ENCODE peak calls at places on chromosomes 16 and 17, in four cellular contexts. B is erythroblast, F is prostate gland, G is heart left ventricle. L is an unnamed sample.

GRCh38 chr17:50954641-50955121 is 88.5 kb upstream of the TOB1 start:
- DNase-seq in G (no peak), B (no peak), F (no peak), L (no peak)

GRCh38 chr17:40022961-40023541 is 7.8 kb downstream of the CSF3 start:
- DNase-seq in F (peak; percentile 33), B (no peak), G (peak; percentile 31), L (no peak)

GRCh38 chr17:17726721-17727060 is 45.4 kb downstream of the RAI1 start:
- DNase-seq in G (no peak), B (no peak), F (no peak), L (no peak)

GRCh38 chr17:21394265-21394664 is 18.1 kb downstream of the KCNJ12 start:
- DNase-seq in F (no peak), B (no peak), G (no peak), L (peak; percentile 40)

GRCh38 chr17:73798111-73798748 is 154.0 kb upstream of the SDK2 start:
- DNase-seq in B (peak; percentile 16), G (no peak), F (no peak), L (peak; percentile 63)

GRCh38 chr17:62800580-62800979 is 7.5 kb downstream of the MARCHF10 start:
- DNase-seq in B (no peak), G (no peak), F (peak; percentile 33), L (no peak)

GRCh38 chr17:68834328-68834836 is 120.8 kb downstream of the ABCA8 start:
- DNase-seq in F (no peak), G (no peak), B (no peak), L (no peak)

GRCh38 chr17:28973414-28973813 is 22.1 kb upstream of the PHF12 start:
- DNase-seq in G (peak; percentile 89), B (no peak), F (no peak), L (no peak)

GRCh38 chr17:43732961-43733360 is 25.6 kb downstream of the SOST start:
- DNase-seq in F (no peak), B (no peak), G (no peak), L (no peak)

GRCh38 chr17:43591750-43592562 is 45.8 kb upstream of the ETV4 start:
- DNase-seq in F (no peak), G (peak; percentile 86), B (no peak), L (peak; percentile 73)

GRCh38 chr16:70725912-70726828 is 40.3 kb upstream of the MTSS2 start:
- DNase-seq in F (peak; percentile 28), B (peak; percentile 52), G (peak; percentile 82), L (no peak)

GRCh38 chr16:75343311-75343710 is 90.0 kb downstream of the CFDP1 start:
- DNase-seq in G (no peak), B (no peak), F (no peak), L (no peak)

GRCh38 chr17:73227379-73227778 is 34.3 kb downstream of the CPSF4L start:
- DNase-seq in F (no peak), B (peak; percentile 49), G (no peak), L (no peak)

GRCh38 chr16:48284772-48285409 is 37.6 kb upstream of the ABCC11 start:
- DNase-seq in B (no peak), F (no peak), G (no peak), L (no peak)

GRCh38 chr17:78529871-78530670 is 47.1 kb downstream of the DNAH17 start:
- DNase-seq in B (no peak), F (no peak), G (no peak), L (no peak)

GRCh38 chr17:12794919-12795517 is 5.7 kb downstream of the ARHGAP44 start:
- DNase-seq in F (no peak), B (no peak), G (no peak), L (no peak)

GRCh38 chr16:15704545-15704987 is 54.5 kb downstream of the NDE1 start:
- DNase-seq in B (peak; percentile 86), G (peak; percentile 81), F (peak; percentile 76), L (peak; percentile 77)

GRCh38 chr17:13199425-13199824 is 181.6 kb upstream of the ELAC2 start:
- DNase-seq in F (no peak), G (no peak), B (no peak), L (no peak)

GRCh38 chr16:49649013-49649785 is 206.7 kb downstream of the ZNF423 start:
- DNase-seq in B (peak; percentile 14), G (no peak), F (no peak), L (no peak)

GRCh38 chr17:39593371-39593770 is 14.3 kb downstream of the NEUROD2 start:
- DNase-seq in F (no peak), B (no peak), G (no peak), L (no peak)

GRCh38 chr17:15303851-15304250 is 37.5 kb downstream of the TEKT3 start:
- DNase-seq in G (no peak), F (no peak), B (no peak), L (no peak)

GRCh38 chr17:65389426-65389825 is 172.0 kb downstream of the AXIN2 start:
- DNase-seq in B (no peak), G (no peak), F (no peak), L (no peak)

GRCh38 chr17:44601574-44602372 is 44.5 kb downstream of the FZD2 start:
- DNase-seq in F (no peak), G (no peak), B (no peak), L (no peak)

GRCh38 chr17:45430738-45431530 is 1.7 kb downstream of the ARHGAP27 start:
- DNase-seq in B (no peak), G (no peak), F (peak; percentile 88), L (no peak)

GRCh38 chr17:82911822-82912221 is 72.0 kb upstream of the ZNF750 start:
- DNase-seq in G (no peak), F (no peak), B (no peak), L (no peak)

GRCh38 chr16:75997606-75998005 is 271.3 kb upstream of the CPHXL start:
- DNase-seq in G (no peak), B (no peak), F (no peak), L (no peak)

GRCh38 chr16:20870122-20870521 is 30.0 kb downstream of the DCUN1D3 start:
- DNase-seq in B (no peak), F (no peak), G (no peak), L (no peak)

GRCh38 chr17:58504826-58505351 is 9.5 kb downstream of the MTMR4 start:
- DNase-seq in B (no peak), F (no peak), G (no peak), L (no peak)

GRCh38 chr17:37816951-37817350 is 72.1 kb upstream of the HNF1B start:
- DNase-seq in G (no peak), B (no peak), F (peak; percentile 27), L (no peak)

GRCh38 chr16:23147666-23148065 is 1.6 kb downstream of the USP31 start:
- DNase-seq in G (no peak), F (no peak), B (no peak), L (no peak)

GRCh38 chr16:23148166-23148512 is 1.1 kb downstream of the USP31 start:
- DNase-seq in B (no peak), F (no peak), G (no peak), L (no peak)

GRCh38 chr16:23149267-23149992 is at the start of gene USP31:
- DNase-seq in F (peak; percentile 97), G (peak; percentile 98), B (peak; percentile 95), L (peak; percentile 81)

GRCh38 chr16:23149993-23150364 is 727 bp upstream of the USP31 start:
- DNase-seq in G (no peak), F (no peak), B (no peak), L (no peak)

DNA sequence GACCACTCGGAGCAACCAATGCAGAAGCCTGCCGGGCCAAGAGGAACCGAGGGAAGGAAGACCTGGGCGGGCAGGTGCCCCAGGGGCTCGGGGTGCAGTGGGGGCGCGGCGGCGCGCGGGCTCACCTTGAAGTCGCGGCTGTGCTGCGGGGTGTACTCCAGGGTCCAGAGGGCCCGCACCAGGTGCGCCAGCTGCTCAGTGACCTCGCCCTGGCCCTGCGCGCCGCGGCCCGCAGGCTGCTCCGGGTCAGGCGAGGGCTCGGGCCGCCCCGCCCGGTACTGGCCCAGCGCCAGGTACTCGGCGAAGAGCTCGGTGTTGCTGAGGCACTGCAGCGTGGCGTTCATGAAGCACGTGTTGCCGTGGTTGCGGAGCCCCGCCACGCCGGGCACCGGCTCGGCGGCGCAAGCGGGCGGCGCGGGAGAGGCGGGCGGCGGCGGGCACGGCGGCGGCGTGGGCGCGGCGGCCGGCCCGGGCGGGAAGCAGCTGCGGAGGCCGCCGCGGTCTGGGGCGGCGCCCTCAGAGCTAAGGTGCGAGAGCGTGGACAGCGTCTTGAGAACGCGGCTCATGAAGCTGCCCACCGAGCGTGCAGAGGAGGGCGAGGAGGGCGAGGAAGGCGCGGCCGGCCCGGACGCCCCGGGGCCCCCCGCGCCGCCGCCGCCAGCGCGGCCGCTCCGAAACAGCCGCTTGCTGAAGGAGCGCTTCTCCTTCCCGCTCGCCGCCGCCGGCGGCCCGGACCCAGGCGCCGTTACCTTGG is 562 bp downstream of the USP31 start:
- DNase-seq in F (peak; percentile 66), G (peak; percentile 86), B (peak; percentile 90), L (no peak)
- TF ChIP-seq POLR2A in F (no peak), G (no peak), B (no peak), L (peak; percentile 15)

GRCh38 chr16:68446941-68447675 is 1.2 kb downstream of the SMPD3 start:
- DNase-seq in F (no peak), G (no peak), B (no peak), L (no peak)

GRCh38 chr16:68447721-68448359 is 468 bp downstream of the SMPD3 start:
- DNase-seq in F (no peak), G (no peak), B (no peak), L (no peak)

GRCh38 chr16:68445458-68445857 is 2.9 kb downstream of the SMPD3 start:
- DNase-seq in F (no peak), B (peak; percentile 72), G (no peak), L (peak; percentile 60)

GRCh38 chr16:68450741-68451140 is 2.4 kb upstream of the SMPD3 start:
- DNase-seq in F (no peak), G (no peak), B (no peak), L (no peak)

GRCh38 chr16:68448360-68448970 is at the start of gene SMPD3:
- DNase-seq in B (peak; percentile 91), F (peak; percentile 98), G (peak; percentile 98), L (peak; percentile 99)
- TF ChIP-seq POLR2A in B (no peak), F (peak; percentile 93), G (peak; percentile 61), L (peak; percentile 29)

GRCh38 chr16:11145173-11145820 is 110.7 kb downstream of the SOCS1 start:
- DNase-seq in G (no peak), F (no peak), B (no peak), L (no peak)
- TF ChIP-seq POLR2A in G (no peak), F (no peak), B (no peak), L (no peak)

GRCh38 chr16:2090819-2091721 is 43.3 kb downstream of the TSC2 start:
- DNase-seq in F (peak; percentile 81), G (no peak), B (peak; percentile 78), L (no peak)
- TF ChIP-seq POLR2A in F (peak; percentile 47), G (no peak), B (no peak), L (no peak)

DNA sequence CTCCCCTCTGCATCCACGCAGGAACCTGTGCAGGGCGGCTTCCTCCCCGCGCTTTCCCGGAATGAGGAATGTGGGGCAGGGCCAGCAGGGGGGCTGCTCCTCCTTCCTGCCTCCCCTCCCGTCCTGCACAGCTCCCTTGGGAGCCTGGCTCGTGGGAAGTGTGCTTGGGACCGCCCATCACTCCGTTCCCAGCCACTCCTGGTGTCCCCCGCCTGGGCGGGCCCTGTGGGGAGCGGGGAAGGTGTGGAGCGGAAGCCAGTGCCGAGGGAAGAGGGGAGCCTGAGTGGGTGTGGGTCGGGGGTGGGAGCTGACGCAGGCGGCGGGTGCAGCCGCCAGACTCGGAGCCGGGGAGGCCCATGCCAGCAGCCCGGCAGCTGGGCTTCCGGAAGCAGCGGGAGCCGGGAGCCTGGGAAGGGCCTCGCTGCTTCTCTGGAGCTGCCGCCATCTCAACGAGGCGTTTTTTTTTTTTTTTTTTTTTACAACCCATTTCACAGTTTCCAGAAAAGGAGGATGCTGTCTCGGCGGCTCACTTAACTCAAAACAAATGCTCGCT is 24.2 kb downstream of the BAHCC1 start:
- DNase-seq in F (peak; percentile 78), G (peak; percentile 95), B (no peak), L (peak; percentile 96)
- TF ChIP-seq POLR2A in F (peak; percentile 54), G (peak; percentile 50), B (no peak), L (peak; percentile 58)